ENCODE peak calls at places on chromosomes 13 and 19, in four cellular contexts. Q is IMR-90, E is H1, Y is H9. L is an unnamed sample.

GRCh38 chr13:111927181-111927540 is 139.8 kb upstream of the SOX1 start:
- DNase-seq in Q (no peak), E (no peak), Y (peak; percentile 12), L (no peak)

GRCh38 chr19:33691736-33692135 is 70.0 kb downstream of the CHST8 start:
- DNase-seq in Q (no peak), E (no peak), Y (no peak), L (no peak)

GRCh38 chr19:15508035-15508710 is at the start of gene CYP4F22:
- DNase-seq in Q (no peak), E (no peak), Y (no peak), L (no peak)

GRCh38 chr13:99806671-99807070 is 164.9 kb downstream of the ZIC5 start:
- DNase-seq in Q (no peak), E (no peak), Y (no peak), L (no peak)

GRCh38 chr19:4606921-4607678 is 32.2 kb upstream of the TNFAIP8L1 start:
- DNase-seq in Q (no peak), E (no peak), Y (peak; percentile 74), L (peak; percentile 68)

GRCh38 chr19:27972291-27973040 is 1240.5 kb downstream of the UQCRFS1 start:
- DNase-seq in Q (no peak), E (no peak), Y (no peak), L (peak; percentile 81)

GRCh38 chr13:105971312-105971711 is 564.1 kb downstream of the EFNB2 start:
- DNase-seq in Q (no peak), E (no peak), Y (peak; percentile 35), L (peak; percentile 62)

GRCh38 chr19:11377756-11378155 is 3.3 kb downstream of the SWSAP1 start:
- DNase-seq in Q (peak; percentile 37), E (no peak), Y (no peak), L (no peak)

GRCh38 chr13:29676535-29676934 is 81.0 kb upstream of the SLC7A1 start:
- DNase-seq in Q (peak; percentile 29), E (no peak), Y (no peak), L (peak; percentile 3)

GRCh38 chr13:97538193-97538592 is 104.2 kb downstream of the RAP2A start:
- DNase-seq in Q (no peak), E (no peak), Y (no peak), L (no peak)

GRCh38 chr13:76887070-76887563 is 912 bp upstream of the KCTD12 start:
- DNase-seq in Q (no peak), E (no peak), Y (peak; percentile 41), L (peak; percentile 26)

GRCh38 chr19:56840452-56841193 is at the start of the genes PEG3 and ZIM2:
- DNase-seq in Q (no peak), E (no peak), Y (no peak), L (peak; percentile 84)

GRCh38 chr19:12723643-12724426 is at the start of gene TNPO2:
- DNase-seq in Q (peak; percentile 62), E (peak; percentile 71), Y (peak; percentile 87), L (peak; percentile 91)

GRCh38 chr13:110347535-110348308 is 40.6 kb downstream of the COL4A2 start:
- DNase-seq in Q (peak; percentile 90), E (no peak), Y (no peak), L (peak; percentile 79)
- H3K4ac ChIP-seq in Q (peak overlapping the region; percentile 67), E (no peak overlapping the region), Y (no peak overlapping the region), L (no peak overlapping the region)

GRCh38 chr13:93967286-93967685 is 512.2 kb downstream of the DCT start:
- DNase-seq in Q (no peak), E (no peak), Y (no peak), L (no peak)

GRCh38 chr13:93963266-93964131 is 516.0 kb downstream of the DCT start:
- DNase-seq in Q (peak; percentile 61), E (no peak), Y (no peak), L (peak; percentile 65)

GRCh38 chr13:93965587-93965986 is 513.9 kb downstream of the DCT start:
- DNase-seq in Q (no peak), E (no peak), Y (no peak), L (no peak)

DNA sequence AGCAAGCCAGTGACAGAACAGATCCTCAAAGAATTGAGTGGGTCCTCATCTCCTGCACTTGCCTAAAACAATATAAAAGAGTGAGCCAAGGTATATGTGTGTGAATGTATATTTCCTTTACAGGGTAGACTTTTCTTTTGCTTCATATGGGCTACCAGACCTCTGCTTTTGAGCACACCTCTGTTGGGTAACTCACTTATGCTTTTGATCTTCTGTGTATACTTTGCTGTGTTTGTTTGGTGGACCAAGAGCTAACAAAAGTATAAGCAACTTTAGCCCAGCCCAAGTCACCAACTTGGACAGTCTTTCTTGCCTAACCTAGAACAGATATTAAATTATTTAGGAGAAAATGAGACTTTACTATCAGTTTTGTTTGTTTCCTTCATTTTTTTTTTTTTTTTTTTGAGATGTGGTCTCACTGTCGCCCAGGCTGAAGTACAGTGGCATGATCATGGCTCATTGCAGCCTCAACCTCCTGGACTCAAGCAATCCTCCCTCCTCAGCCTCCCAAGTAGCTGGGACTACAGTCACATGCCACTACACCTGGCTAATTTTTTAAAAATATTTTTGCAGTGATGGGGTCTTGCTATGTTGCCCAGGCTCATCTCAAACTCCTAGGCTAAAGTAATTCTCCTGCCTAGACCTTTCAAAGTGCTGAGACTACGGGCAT is 513.1 kb downstream of the DCT start:
- DNase-seq in Q (no peak), E (no peak), Y (no peak), L (no peak)
- H4K5ac ChIP-seq in Q (no peak overlapping the region), E (no peak overlapping the region), Y (no peak overlapping the region), L (no peak overlapping the region)

GRCh38 chr19:39412867-39413268 is 399 bp downstream of the PLEKHG2 start:
- DNase-seq in Q (no peak), E (no peak), Y (no peak), L (no peak)

GRCh38 chr19:39411832-39412099 is 703 bp upstream of the PLEKHG2 start:
- DNase-seq in Q (peak; percentile 92), E (no peak), Y (peak; percentile 81), L (peak; percentile 91)

GRCh38 chr19:39412100-39412866 is at the start of gene PLEKHG2:
- DNase-seq in Q (peak; percentile 100), E (peak; percentile 99), Y (peak; percentile 99), L (peak; percentile 100)

GRCh38 chr19:39413903-39414608 is 1.6 kb downstream of the PLEKHG2 start:
- DNase-seq in Q (peak; percentile 28), E (no peak), Y (no peak), L (peak; percentile 59)

DNA sequence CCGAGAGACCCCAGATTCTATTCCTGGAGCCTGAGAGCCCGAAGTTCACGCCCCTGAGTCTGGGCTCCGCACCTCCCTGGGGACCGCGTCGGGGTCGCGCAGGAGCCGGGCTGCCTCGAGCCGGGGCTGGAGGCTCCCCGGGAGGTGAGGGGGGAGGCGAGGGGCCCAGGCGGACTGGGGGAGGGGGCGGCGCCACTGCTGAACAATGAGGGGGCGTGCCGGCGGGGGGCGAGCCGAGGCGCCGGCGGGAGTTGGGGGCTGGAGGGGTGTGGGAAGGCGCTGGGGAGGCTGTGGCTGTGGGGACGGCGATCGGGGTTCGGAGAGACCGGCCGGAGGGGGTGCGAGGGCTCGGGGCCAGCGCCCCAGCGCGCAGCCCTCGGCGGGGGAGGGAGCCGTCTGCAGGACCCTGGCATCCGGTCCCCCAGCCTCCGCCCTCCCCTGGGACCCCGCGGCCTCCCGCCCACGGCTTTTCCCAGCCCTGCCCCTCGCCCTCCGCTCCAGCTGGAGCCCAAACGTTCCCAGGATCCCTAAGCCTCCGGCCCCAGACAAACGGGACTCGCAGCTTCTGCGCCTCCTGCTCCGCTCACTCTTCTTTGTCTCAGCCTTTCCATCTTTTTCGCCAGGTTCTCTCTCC is 917 bp downstream of the PLEKHG2 start:
- DNase-seq in Q (peak; percentile 60), E (no peak), Y (no peak), L (peak; percentile 63)
- H2BK120ac ChIP-seq in Q (peak overlapping the region; percentile 90), E (no peak overlapping the region), Y (peak overlapping the region; percentile 26), L (peak overlapping the region; percentile 73)

GRCh38 chr19:2487780-2488330 is 11.9 kb downstream of the GADD45B start:
- DNase-seq in Q (no peak), E (no peak), Y (no peak), L (no peak)

GRCh38 chr19:2487090-2487489 is 11.2 kb downstream of the GADD45B start:
- DNase-seq in Q (no peak), E (no peak), Y (no peak), L (no peak)

GRCh38 chr19:2488405-2488941 is 12.5 kb downstream of the GADD45B start:
- DNase-seq in Q (no peak), E (no peak), Y (no peak), L (no peak)

GRCh38 chr19:2490659-2491058 is 14.7 kb downstream of the GADD45B start:
- DNase-seq in Q (no peak), E (no peak), Y (no peak), L (no peak)

GRCh38 chr19:2488942-2489731 is 13.2 kb downstream of the GADD45B start:
- DNase-seq in Q (no peak), E (no peak), Y (no peak), L (peak; percentile 45)
- H3K4ac ChIP-seq in Q (no peak overlapping the region), E (no peak overlapping the region), Y (no peak overlapping the region), L (peak overlapping the region; percentile 84)

GRCh38 chr13:80255946-80256345 is 85.0 kb downstream of the SPRY2 start:
- DNase-seq in Q (no peak), E (no peak), Y (no peak), L (no peak)
- H4K5ac ChIP-seq in Q (no peak overlapping the region), E (no peak overlapping the region), Y (no peak overlapping the region), L (no peak overlapping the region)

DNA sequence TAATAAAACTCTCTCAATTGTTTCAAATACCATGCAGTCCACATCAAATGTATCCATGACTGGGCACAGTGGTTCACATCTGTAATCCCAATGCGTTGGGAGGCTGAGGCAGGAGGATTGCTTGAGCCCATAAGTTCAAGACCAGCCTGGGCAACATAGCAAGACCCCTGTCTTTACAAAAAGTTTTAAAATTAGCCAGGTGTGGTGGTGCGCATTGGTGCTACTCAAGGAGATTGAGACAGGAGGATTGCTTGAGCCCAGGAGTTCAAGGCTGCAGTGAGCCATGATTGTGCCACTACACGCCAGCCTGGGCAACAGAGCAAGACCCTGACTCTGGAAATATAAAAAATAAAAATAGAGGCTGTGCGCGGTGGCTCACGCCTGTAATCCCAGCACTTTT is 5.0 kb downstream of the CLIP3 start:
- DNase-seq in Q (no peak), E (no peak), Y (no peak), L (no peak)
- H2BK120ac ChIP-seq in Q (no peak overlapping the region), E (no peak overlapping the region), Y (no peak overlapping the region), L (no peak overlapping the region)

L was measured in mesendoderm.